ENCODE peak calls at places on chromosomes 2 and 18, in six cellular contexts. V is heart right ventricle; U is AG04450; T is A673; I is effector memory CD4-positive, alpha-beta T cell; R is Panc1. Z is an unnamed sample.

GRCh38 chr2:216215991-216216390 is 106.8 kb downstream of the XRCC5 start:
- DNase-seq in V (no peak), U (no peak), T (peak; percentile 50), I (no peak), R (no peak), Z (no peak)

GRCh38 chr2:181203412-181203811 is 223.0 kb downstream of the UBE2E3 start:
- DNase-seq in V (no peak), U (peak; percentile 11), T (peak; percentile 56), I (no peak), R (peak; percentile 7), Z (no peak)

GRCh38 chr18:36352384-36352783 is 54.9 kb downstream of the FHOD3 start:
- DNase-seq in V (no peak), U (peak; percentile 80), T (peak; percentile 37), I (no peak), R (no peak), Z (no peak)

GRCh38 chr2:54942373-54942772 is 107.9 kb downstream of the RTN4 start:
- DNase-seq in V (no peak), U (no peak), T (no peak), I (no peak), R (no peak), Z (no peak)

GRCh38 chr2:48346124-48346536 is 183.8 kb upstream of the STON1 start:
- DNase-seq in V (peak; percentile 24), U (peak; percentile 60), T (no peak), I (no peak), R (no peak), Z (no peak)

GRCh38 chr2:240628507-240629418 is 3.5 kb downstream of the GPR35 start:
- DNase-seq in V (no peak), U (no peak), T (no peak), I (no peak), R (no peak), Z (peak; percentile 5)

GRCh38 chr18:24914685-24915267 is 437.2 kb downstream of the ZNF521 start:
- DNase-seq in V (no peak), U (no peak), T (no peak), I (no peak), R (no peak), Z (no peak)

GRCh38 chr2:186518945-186519344 is 32.9 kb downstream of the ZC3H15 start:
- DNase-seq in V (no peak), U (no peak), T (peak; percentile 33), I (no peak), R (no peak), Z (no peak)

GRCh38 chr2:144675731-144676130 is 155.8 kb upstream of the ZEB2 start:
- DNase-seq in V (no peak), U (no peak), T (no peak), I (no peak), R (no peak), Z (no peak)

GRCh38 chr18:54303408-54303807 is 34.1 kb downstream of the POLI start:
- DNase-seq in V (no peak), U (no peak), T (no peak), I (no peak), R (no peak), Z (no peak)

GRCh38 chr18:79567481-79568147 is 112.0 kb upstream of the CTDP1 start:
- DNase-seq in V (peak; percentile 57), U (peak; percentile 87), T (peak; percentile 11), I (no peak), R (no peak), Z (no peak)

GRCh38 chr2:183919926-183920325 is 678.4 kb upstream of the ZNF804A start:
- DNase-seq in V (no peak), U (no peak), T (no peak), I (no peak), R (no peak), Z (no peak)

GRCh38 chr2:195580156-195580555 is 76.9 kb upstream of the SLC39A10 start:
- DNase-seq in V (no peak), U (no peak), T (no peak), I (no peak), R (no peak), Z (no peak)

GRCh38 chr18:70337139-70337972 is 48.5 kb downstream of the SOCS6 start:
- DNase-seq in V (no peak), U (peak; percentile 50), T (peak; percentile 63), I (no peak), R (peak; percentile 43), Z (no peak)

GRCh38 chr18:6520901-6521300 is 106.2 kb upstream of the L3MBTL4 start:
- DNase-seq in V (no peak), U (no peak), T (no peak), I (no peak), R (no peak), Z (no peak)

DNA sequence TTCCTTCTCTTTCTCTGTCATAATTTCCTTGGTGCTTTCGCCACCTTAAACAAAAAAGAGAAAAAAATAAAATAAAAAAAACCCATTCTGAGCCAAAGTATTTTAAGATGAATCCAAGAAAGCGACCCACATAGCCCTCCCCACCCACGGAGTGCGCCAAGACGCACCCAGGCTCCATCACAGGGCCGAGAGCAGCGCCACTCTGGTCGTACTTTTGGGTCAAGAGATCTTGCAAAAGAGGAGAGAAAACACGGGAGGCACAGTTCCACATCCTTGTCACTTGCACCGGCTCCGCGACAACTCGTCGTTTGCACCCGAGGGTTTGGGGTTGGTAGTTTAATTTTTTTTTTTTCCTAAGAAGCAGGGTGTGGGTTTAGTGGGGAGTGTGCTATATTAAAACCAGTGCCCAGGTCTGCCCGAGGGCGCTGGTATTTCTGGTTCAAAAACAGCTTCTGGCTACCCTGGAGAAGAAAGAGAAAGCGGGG is 1.7 kb upstream of the SP9 start:
- DNase-seq in V (no peak), U (no peak), T (no peak), I (no peak), R (no peak), Z (no peak)
- H3K4me3 ChIP-seq in V (no peak overlapping the region), U (no peak overlapping the region), T (no peak overlapping the region), I (no peak overlapping the region), R (peak overlapping the region; percentile 39), Z (no peak overlapping the region)

GRCh38 chr18:31100598-31101147 is 1.5 kb downstream of the DSC2 start:
- DNase-seq in V (peak; percentile 11), U (no peak), T (no peak), I (no peak), R (no peak), Z (no peak)

GRCh38 chr18:31099490-31100230 is 2.6 kb downstream of the DSC2 start:
- DNase-seq in V (no peak), U (no peak), T (no peak), I (no peak), R (no peak), Z (no peak)

GRCh38 chr18:31102020-31102684 is at the start of gene DSC2:
- DNase-seq in V (peak; percentile 46), U (no peak), T (no peak), I (no peak), R (no peak), Z (peak; percentile 9)

GRCh38 chr18:31102941-31103340 is 720 bp upstream of the DSC2 start:
- DNase-seq in V (no peak), U (no peak), T (no peak), I (no peak), R (no peak), Z (no peak)

DNA sequence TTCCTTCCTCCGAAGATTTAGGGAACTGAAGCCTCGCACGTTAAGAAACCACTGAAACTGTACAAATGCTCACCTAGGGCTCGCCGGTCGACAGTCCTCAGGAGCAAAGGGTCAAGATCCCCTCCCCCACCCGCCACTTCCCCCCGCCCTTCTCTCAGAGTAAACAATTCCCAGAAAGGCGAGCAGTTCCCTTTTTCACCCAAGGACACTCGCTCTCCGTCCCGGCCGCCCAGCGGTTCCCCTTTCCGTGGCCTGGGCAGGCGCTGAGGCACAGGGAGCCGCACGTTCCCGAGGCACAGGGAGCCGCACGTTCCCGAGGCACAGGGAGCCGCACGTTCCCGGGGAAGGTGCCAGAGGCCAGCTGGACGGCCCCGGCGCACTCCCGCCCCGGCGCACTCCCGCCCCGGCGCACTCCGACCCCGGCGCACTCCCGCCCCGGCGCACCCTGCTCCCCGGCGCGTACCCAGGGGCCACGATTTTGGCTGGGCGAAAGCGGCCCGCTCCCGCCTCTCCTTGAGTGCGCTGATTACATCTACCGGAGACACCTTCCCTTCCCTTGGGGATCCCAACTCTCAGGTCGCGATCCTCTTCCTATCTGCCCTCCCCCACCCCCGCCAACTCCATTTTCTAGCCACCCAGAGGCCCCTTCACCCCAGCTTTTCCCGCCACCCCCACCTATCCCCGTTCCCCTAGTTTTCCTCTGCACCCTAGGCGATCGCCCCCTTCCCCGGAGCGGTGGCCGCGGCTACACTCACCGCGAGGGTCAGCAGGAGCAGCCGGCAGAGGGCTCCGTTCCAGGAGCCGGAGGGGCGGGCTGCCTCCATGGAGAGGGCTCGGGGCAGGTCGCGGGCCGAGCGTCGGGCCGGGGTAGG is 837 bp downstream of the DSC2 start:
- DNase-seq in V (peak; percentile 82), U (no peak), T (no peak), I (no peak), R (no peak), Z (peak; percentile 66)
- H3K4me3 ChIP-seq in V (peak overlapping the region; percentile 76), U (no peak overlapping the region), T (no peak overlapping the region), I (no peak overlapping the region), R (peak overlapping the region; percentile 37), Z (peak overlapping the region; percentile 37)

GRCh38 chr18:10038268-10038667 is 124.5 kb downstream of the VAPA start:
- DNase-seq in V (no peak), U (no peak), T (no peak), I (no peak), R (no peak), Z (no peak)

GRCh38 chr18:10040287-10041011 is 126.6 kb downstream of the VAPA start:
- DNase-seq in V (no peak), U (no peak), T (no peak), I (no peak), R (no peak), Z (peak; percentile 68)

GRCh38 chr18:10042492-10042891 is 128.7 kb downstream of the VAPA start:
- DNase-seq in V (no peak), U (no peak), T (no peak), I (no peak), R (no peak), Z (no peak)

GRCh38 chr18:10044054-10044453 is 130.2 kb downstream of the VAPA start:
- DNase-seq in V (no peak), U (no peak), T (no peak), I (no peak), R (no peak), Z (no peak)

DNA sequence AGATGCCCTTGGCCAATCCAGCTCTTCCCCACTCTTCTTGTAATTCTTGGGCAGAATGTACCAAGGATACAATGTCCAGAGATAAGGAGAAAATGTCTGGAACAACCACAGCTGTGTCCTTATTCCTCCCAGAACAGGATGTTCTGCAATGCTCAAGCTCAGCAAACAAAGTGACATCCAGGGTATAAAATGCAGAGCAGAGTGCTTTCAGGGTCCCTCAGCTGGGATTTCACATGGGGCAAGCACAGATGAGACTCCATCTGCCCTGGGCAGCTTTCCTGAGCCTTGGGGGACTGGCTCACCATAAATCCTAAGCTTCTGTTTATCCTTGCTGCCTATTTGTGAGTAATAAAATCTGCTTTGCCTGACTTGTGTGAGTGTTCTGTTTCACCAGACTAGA is 127.4 kb downstream of the VAPA start:
- DNase-seq in V (peak; percentile 37), U (no peak), T (no peak), I (no peak), R (no peak), Z (peak; percentile 78)
- H3K4me3 ChIP-seq in V (no peak overlapping the region), U (no peak overlapping the region), T (no peak overlapping the region), I (no peak overlapping the region), R (no peak overlapping the region), Z (no peak overlapping the region)

DNA sequence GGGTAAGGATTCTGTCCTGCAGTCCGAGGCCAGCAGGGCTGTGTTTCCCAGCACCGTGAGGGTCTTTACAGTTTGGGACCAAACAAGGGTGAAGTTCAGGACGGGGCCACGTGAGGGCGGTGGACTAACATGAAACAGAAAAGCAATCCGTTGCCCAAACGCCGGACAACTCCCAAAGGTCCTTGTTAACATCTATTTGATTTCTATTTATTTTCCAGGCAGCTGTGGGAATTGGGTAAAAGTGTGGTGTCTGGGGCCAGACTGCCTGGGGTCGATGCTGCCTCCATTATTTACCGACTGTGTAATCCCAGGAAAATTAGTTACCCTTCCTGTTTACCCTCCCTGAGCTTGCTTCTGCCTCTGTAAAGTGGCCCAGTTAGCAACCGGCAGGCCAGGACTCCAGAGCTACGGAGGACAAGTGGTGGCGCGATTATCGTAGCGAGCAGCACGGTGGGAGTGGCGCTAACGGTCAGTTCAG is 66.3 kb upstream of the TCF7L1 start:
- DNase-seq in V (peak; percentile 73), U (peak; percentile 74), T (peak; percentile 82), I (no peak), R (peak; percentile 63), Z (peak; percentile 83)
- H3K4me3 ChIP-seq in V (peak overlapping the region; percentile 51), U (peak overlapping the region; percentile 43), T (peak overlapping the region; percentile 14), I (no peak overlapping the region), R (peak overlapping the region; percentile 27), Z (peak overlapping the region; percentile 15)